ENCODE peak calls at places on chromosomes 11 and 22, in four cellular contexts. One of them, this sample, is unnamed.

GRCh38 chr22:24497879-24498278 is 2.7 kb downstream of the UPB1 start:
- DNase-seq in left ventricle myocardium inferior: no peak
- DNase-seq in lung: no peak
- DNase-seq in upper lobe of left lung: no peak
- DNase-seq in this sample: no peak

GRCh38 chr11:45941285-45941684 is 18.8 kb downstream of the LARGE2 start:
- DNase-seq in upper lobe of left lung: no peak
- DNase-seq in left ventricle myocardium inferior: no peak
- DNase-seq in lung: no peak
- DNase-seq in this sample: no peak

GRCh38 chr22:42257386-42257785 is 13.1 kb downstream of the TCF20 start:
- DNase-seq in upper lobe of left lung: no peak
- DNase-seq in left ventricle myocardium inferior: no peak
- DNase-seq in lung: no peak
- DNase-seq in this sample: no peak

GRCh38 chr11:59030037-59030436 is 56.1 kb upstream of the GLYATL1B start:
- DNase-seq in left ventricle myocardium inferior: no peak
- DNase-seq in lung: no peak
- DNase-seq in upper lobe of left lung: no peak
- DNase-seq in this sample: no peak

GRCh38 chr11:36186340-36186739 is 102.9 kb downstream of the COMMD9 start:
- DNase-seq in lung: no peak
- DNase-seq in upper lobe of left lung: no peak
- DNase-seq in left ventricle myocardium inferior: no peak
- DNase-seq in this sample: no peak

GRCh38 chr11:132037467-132037862 is 667.0 kb downstream of the NTM start:
- DNase-seq in lung: no peak
- DNase-seq in upper lobe of left lung: no peak
- DNase-seq in left ventricle myocardium inferior: no peak
- DNase-seq in this sample: no peak

GRCh38 chr11:36569095-36569494 is 1.3 kb downstream of the RAG1 start:
- DNase-seq in left ventricle myocardium inferior: no peak
- DNase-seq in upper lobe of left lung: no peak
- DNase-seq in lung: no peak
- DNase-seq in this sample: no peak

GRCh38 chr11:116162086-116162485 is 610.7 kb downstream of the BUD13 start:
- DNase-seq in lung: peak; percentile 18
- DNase-seq in left ventricle myocardium inferior: no peak
- DNase-seq in upper lobe of left lung: no peak
- DNase-seq in this sample: no peak

GRCh38 chr11:122205036-122205435 is 89.0 kb upstream of the BLID start:
- DNase-seq in left ventricle myocardium inferior: no peak
- DNase-seq in upper lobe of left lung: no peak
- DNase-seq in lung: no peak
- DNase-seq in this sample: no peak

GRCh38 chr11:117843666-117844484 is 19.3 kb upstream of the FXYD2 start:
- DNase-seq in upper lobe of left lung: peak; percentile 81
- DNase-seq in lung: peak; percentile 84
- DNase-seq in left ventricle myocardium inferior: peak; percentile 85
- DNase-seq in this sample: peak; percentile 84

GRCh38 chr22:22720724-22721261 is 76.4 kb downstream of the GGTLC2 start:
- DNase-seq in upper lobe of left lung: peak; percentile 48
- DNase-seq in lung: no peak
- DNase-seq in left ventricle myocardium inferior: no peak
- DNase-seq in this sample: no peak

GRCh38 chr11:43866520-43866919 is 14.1 kb upstream of the ALKBH3 start:
- DNase-seq in upper lobe of left lung: no peak
- DNase-seq in left ventricle myocardium inferior: no peak
- DNase-seq in lung: no peak
- DNase-seq in this sample: no peak

GRCh38 chr11:43870981-43871550 is 9.6 kb upstream of the ALKBH3 start:
- DNase-seq in upper lobe of left lung: no peak
- DNase-seq in left ventricle myocardium inferior: no peak
- DNase-seq in lung: no peak
- DNase-seq in this sample: no peak

GRCh38 chr11:43874738-43875137 is 5.9 kb upstream of the ALKBH3 start:
- DNase-seq in upper lobe of left lung: no peak
- DNase-seq in lung: no peak
- DNase-seq in left ventricle myocardium inferior: no peak
- DNase-seq in this sample: no peak

GRCh38 chr11:43866969-43867368 is 13.7 kb upstream of the ALKBH3 start:
- DNase-seq in lung: no peak
- DNase-seq in upper lobe of left lung: no peak
- DNase-seq in left ventricle myocardium inferior: no peak
- DNase-seq in this sample: no peak

DNA sequence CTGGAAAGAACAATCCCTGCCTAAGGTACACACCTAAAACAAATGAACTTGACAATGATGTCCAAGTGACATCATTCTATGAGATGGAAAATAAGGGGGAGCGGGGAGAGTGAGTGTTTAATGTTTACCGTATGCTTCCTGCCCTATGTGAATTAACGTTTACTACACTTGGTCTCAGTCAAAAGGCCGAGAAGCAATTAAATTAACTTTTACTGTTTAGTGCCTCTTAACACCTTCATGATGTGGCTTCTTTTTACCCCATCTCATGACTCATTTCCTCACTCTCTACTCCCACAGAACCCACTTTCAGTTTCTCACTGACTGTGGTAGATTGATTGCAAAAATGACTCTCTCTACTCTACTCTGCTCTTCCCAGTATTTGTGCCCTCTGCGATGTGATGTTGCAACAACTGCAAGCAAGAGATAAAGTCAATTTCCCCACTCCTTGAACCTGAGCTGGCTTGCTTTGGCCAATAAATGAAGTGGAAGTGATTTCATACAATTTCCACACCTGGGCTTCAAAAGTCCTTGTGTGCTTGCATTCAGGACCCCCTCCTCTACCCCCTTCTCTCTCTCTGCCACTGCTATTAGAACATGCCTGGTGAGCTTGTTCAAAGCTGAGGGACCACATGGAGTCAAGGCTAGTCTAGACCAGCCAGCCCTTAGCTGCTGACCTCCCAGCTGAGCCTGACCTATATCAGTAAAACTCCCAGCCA is 11.6 kb upstream of the ALKBH3 start:
- DNase-seq in lung: no peak
- DNase-seq in upper lobe of left lung: peak; percentile 46
- DNase-seq in left ventricle myocardium inferior: no peak
- DNase-seq in this sample: no peak
- TF ChIP-seq CTCF in lung: no peak
- TF ChIP-seq CTCF in upper lobe of left lung: no peak
- TF ChIP-seq CTCF in left ventricle myocardium inferior: no peak
- TF ChIP-seq CTCF in this sample: no peak

GRCh38 chr11:44597358-44598009 is 32.0 kb downstream of the CD82 start:
- DNase-seq in upper lobe of left lung: no peak
- DNase-seq in lung: no peak
- DNase-seq in left ventricle myocardium inferior: no peak
- DNase-seq in this sample: no peak
- H3K4me1 ChIP-seq in upper lobe of left lung: peaks cover 67% of the 10 kb centered on the region
- H3K4me1 ChIP-seq in lung: peaks cover 14% of the 10 kb centered on the region
- H3K4me1 ChIP-seq in left ventricle myocardium inferior: peaks cover 82% of the 10 kb centered on the region
- H3K4me1 ChIP-seq in this sample: peaks cover 47% of the 10 kb centered on the region

GRCh38 chr11:63277345-63277943 is 34.0 kb upstream of the SLC22A25 start:
- DNase-seq in upper lobe of left lung: no peak
- DNase-seq in lung: no peak
- DNase-seq in left ventricle myocardium inferior: no peak
- DNase-seq in this sample: no peak
- H3K27ac ChIP-seq in upper lobe of left lung: no peak overlapping the region
- H3K27ac ChIP-seq in lung: no peak overlapping the region
- H3K27ac ChIP-seq in left ventricle myocardium inferior: no peak overlapping the region
- H3K27ac ChIP-seq in this sample: no peak overlapping the region

GRCh38 chr11:84990141-84990540 is 637.0 kb downstream of the DLG2 start:
- DNase-seq in lung: no peak
- DNase-seq in upper lobe of left lung: no peak
- DNase-seq in left ventricle myocardium inferior: no peak
- DNase-seq in this sample: no peak

GRCh38 chr11:84993386-84993785 is 633.8 kb downstream of the DLG2 start:
- DNase-seq in left ventricle myocardium inferior: no peak
- DNase-seq in upper lobe of left lung: no peak
- DNase-seq in lung: no peak
- DNase-seq in this sample: no peak
- TF ChIP-seq CTCF in left ventricle myocardium inferior: no peak
- TF ChIP-seq CTCF in upper lobe of left lung: no peak
- TF ChIP-seq CTCF in lung: no peak
- TF ChIP-seq CTCF in this sample: no peak

GRCh38 chr11:12392672-12393071 is 15.3 kb downstream of the PARVA start:
- DNase-seq in lung: no peak
- DNase-seq in upper lobe of left lung: no peak
- DNase-seq in left ventricle myocardium inferior: no peak
- DNase-seq in this sample: no peak

GRCh38 chr11:12397953-12398352 is 20.6 kb downstream of the PARVA start:
- DNase-seq in lung: no peak
- DNase-seq in upper lobe of left lung: no peak
- DNase-seq in left ventricle myocardium inferior: peak; percentile 65
- DNase-seq in this sample: no peak

GRCh38 chr11:12393691-12394090 is 16.3 kb downstream of the PARVA start:
- DNase-seq in lung: no peak
- DNase-seq in upper lobe of left lung: no peak
- DNase-seq in left ventricle myocardium inferior: no peak
- DNase-seq in this sample: no peak

GRCh38 chr11:12394601-12395000 is 17.2 kb downstream of the PARVA start:
- DNase-seq in left ventricle myocardium inferior: no peak
- DNase-seq in upper lobe of left lung: no peak
- DNase-seq in lung: no peak
- DNase-seq in this sample: no peak

DNA sequence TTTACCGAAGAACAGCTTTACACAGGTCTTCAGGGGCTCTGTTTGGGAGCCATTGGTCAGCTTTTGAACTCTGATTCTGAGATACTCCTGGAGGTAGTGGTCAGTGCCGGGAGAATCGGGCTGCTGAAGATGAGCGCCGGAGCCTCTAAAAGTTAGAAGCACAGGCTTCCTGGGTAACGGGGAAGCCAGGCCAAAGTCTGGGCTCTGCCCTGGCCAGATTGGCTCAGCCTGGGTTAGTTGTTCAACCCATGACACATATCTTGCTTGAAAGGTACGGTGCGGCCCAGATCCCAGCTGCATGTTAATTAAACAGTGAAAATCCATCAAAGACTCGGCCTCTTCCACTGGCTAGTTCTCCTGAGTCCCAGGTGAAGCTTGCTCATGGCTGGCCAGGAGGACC is 18.0 kb downstream of the PARVA start:
- DNase-seq in left ventricle myocardium inferior: no peak
- DNase-seq in lung: no peak
- DNase-seq in upper lobe of left lung: no peak
- DNase-seq in this sample: no peak
- H3K4me1 ChIP-seq in left ventricle myocardium inferior: peaks cover 56% of the 10 kb centered on the region
- H3K4me1 ChIP-seq in lung: peaks cover 9% of the 10 kb centered on the region
- H3K4me1 ChIP-seq in upper lobe of left lung: peaks cover 23% of the 10 kb centered on the region
- H3K4me1 ChIP-seq in this sample: peaks cover 21% of the 10 kb centered on the region

GRCh38 chr11:1353383-1354124 is 36.2 kb upstream of the BRSK2 start:
- DNase-seq in left ventricle myocardium inferior: no peak
- DNase-seq in lung: no peak
- DNase-seq in upper lobe of left lung: no peak
- DNase-seq in this sample: peak; percentile 65

GRCh38 chr11:1349074-1349931 is 39.9 kb upstream of the TOLLIP start:
- DNase-seq in left ventricle myocardium inferior: no peak
- DNase-seq in upper lobe of left lung: no peak
- DNase-seq in lung: no peak
- DNase-seq in this sample: no peak

GRCh38 chr11:1350086-1350725 is 39.5 kb upstream of the BRSK2 start:
- DNase-seq in lung: no peak
- DNase-seq in left ventricle myocardium inferior: no peak
- DNase-seq in upper lobe of left lung: no peak
- DNase-seq in this sample: peak; percentile 63

GRCh38 chr11:1352696-1353382 is 36.9 kb upstream of the BRSK2 start:
- DNase-seq in left ventricle myocardium inferior: no peak
- DNase-seq in upper lobe of left lung: no peak
- DNase-seq in lung: no peak
- DNase-seq in this sample: no peak

GRCh38 chr11:1351278-1351937 is 38.3 kb upstream of the BRSK2 start:
- DNase-seq in lung: no peak
- DNase-seq in left ventricle myocardium inferior: no peak
- DNase-seq in upper lobe of left lung: no peak
- DNase-seq in this sample: peak; percentile 54
- H3K27ac ChIP-seq in lung: no peak overlapping the region
- H3K27ac ChIP-seq in left ventricle myocardium inferior: no peak overlapping the region
- H3K27ac ChIP-seq in upper lobe of left lung: no peak overlapping the region
- H3K27ac ChIP-seq in this sample: no peak overlapping the region

This sample was measured in suprapubic skin.